ENCODE peak calls at places on chromosomes 3 and 15, in seven cellular contexts. One of them, this sample, is unnamed.

GRCh38 chr3:71512000-71512399 is 71.5 kb downstream of the FOXP1 start:
- DNase-seq in epithelial cell of proximal tubule: no peak
- DNase-seq in B cell: peak
- DNase-seq in GM12864: no peak
- DNase-seq in activated CD8-positive, alpha-beta T cell treated with anti-CD3 and anti-CD28 coated beads for 36 hours: peak
- DNase-seq in cardiac fibroblast: no peak
- DNase-seq in psoas muscle: no peak
- DNase-seq in this sample: peak

GRCh38 chr15:94780108-94780507 is 548.7 kb downstream of the MCTP2 start:
- DNase-seq in cardiac fibroblast: no peak
- DNase-seq in epithelial cell of proximal tubule: no peak
- DNase-seq in psoas muscle: no peak
- DNase-seq in B cell: no peak
- DNase-seq in activated CD8-positive, alpha-beta T cell treated with anti-CD3 and anti-CD28 coated beads for 36 hours: no peak
- DNase-seq in GM12864: no peak
- DNase-seq in this sample: no peak

GRCh38 chr3:100647673-100648072 is 38.3 kb downstream of the ADGRG7 start:
- DNase-seq in activated CD8-positive, alpha-beta T cell treated with anti-CD3 and anti-CD28 coated beads for 36 hours: no peak
- DNase-seq in B cell: no peak
- DNase-seq in epithelial cell of proximal tubule: no peak
- DNase-seq in GM12864: no peak
- DNase-seq in psoas muscle: no peak
- DNase-seq in cardiac fibroblast: no peak
- DNase-seq in this sample: no peak

GRCh38 chr3:189304465-189305341 is 132.9 kb downstream of the TPRG1 start:
- DNase-seq in activated CD8-positive, alpha-beta T cell treated with anti-CD3 and anti-CD28 coated beads for 36 hours: no peak
- DNase-seq in B cell: no peak
- DNase-seq in GM12864: no peak
- DNase-seq in psoas muscle: no peak
- DNase-seq in cardiac fibroblast: peak
- DNase-seq in epithelial cell of proximal tubule: no peak
- DNase-seq in this sample: peak

GRCh38 chr3:32510075-32510724 is 7.5 kb upstream of the CMTM6 start:
- DNase-seq in activated CD8-positive, alpha-beta T cell treated with anti-CD3 and anti-CD28 coated beads for 36 hours: peak
- DNase-seq in epithelial cell of proximal tubule: no peak
- DNase-seq in cardiac fibroblast: peak
- DNase-seq in psoas muscle: peak
- DNase-seq in B cell: peak
- DNase-seq in GM12864: peak
- DNase-seq in this sample: peak

GRCh38 chr15:99961011-99961441 is 227.8 kb upstream of the LYSMD4 start:
- DNase-seq in B cell: no peak
- DNase-seq in GM12864: no peak
- DNase-seq in epithelial cell of proximal tubule: no peak
- DNase-seq in activated CD8-positive, alpha-beta T cell treated with anti-CD3 and anti-CD28 coated beads for 36 hours: peak
- DNase-seq in psoas muscle: no peak
- DNase-seq in cardiac fibroblast: peak
- DNase-seq in this sample: no peak

GRCh38 chr3:4261411-4261810 is 41.8 kb upstream of the SETMAR start:
- DNase-seq in cardiac fibroblast: no peak
- DNase-seq in psoas muscle: no peak
- DNase-seq in epithelial cell of proximal tubule: no peak
- DNase-seq in activated CD8-positive, alpha-beta T cell treated with anti-CD3 and anti-CD28 coated beads for 36 hours: no peak
- DNase-seq in GM12864: no peak
- DNase-seq in B cell: no peak
- DNase-seq in this sample: no peak

GRCh38 chr15:36757189-36757814 is 177.9 kb downstream of the CDIN1 start:
- DNase-seq in activated CD8-positive, alpha-beta T cell treated with anti-CD3 and anti-CD28 coated beads for 36 hours: no peak
- DNase-seq in cardiac fibroblast: peak
- DNase-seq in psoas muscle: no peak
- DNase-seq in GM12864: no peak
- DNase-seq in B cell: no peak
- DNase-seq in epithelial cell of proximal tubule: no peak
- DNase-seq in this sample: no peak

GRCh38 chr15:78761891-78762385 is 49.3 kb downstream of the ADAMTS7 start:
- DNase-seq in psoas muscle: peak
- DNase-seq in GM12864: no peak
- DNase-seq in epithelial cell of proximal tubule: no peak
- DNase-seq in cardiac fibroblast: no peak
- DNase-seq in activated CD8-positive, alpha-beta T cell treated with anti-CD3 and anti-CD28 coated beads for 36 hours: peak
- DNase-seq in B cell: no peak
- DNase-seq in this sample: peak

GRCh38 chr3:177357352-177358084 is 160.2 kb upstream of the TBL1XR1 start:
- DNase-seq in psoas muscle: no peak
- DNase-seq in B cell: peak
- DNase-seq in GM12864: no peak
- DNase-seq in epithelial cell of proximal tubule: peak
- DNase-seq in cardiac fibroblast: peak
- DNase-seq in activated CD8-positive, alpha-beta T cell treated with anti-CD3 and anti-CD28 coated beads for 36 hours: peak
- DNase-seq in this sample: peak

GRCh38 chr3:193029800-193030199 is 112.1 kb upstream of the MB21D2 start:
- DNase-seq in cardiac fibroblast: no peak
- DNase-seq in psoas muscle: no peak
- DNase-seq in epithelial cell of proximal tubule: no peak
- DNase-seq in GM12864: no peak
- DNase-seq in B cell: no peak
- DNase-seq in activated CD8-positive, alpha-beta T cell treated with anti-CD3 and anti-CD28 coated beads for 36 hours: no peak
- DNase-seq in this sample: no peak

GRCh38 chr3:152497457-152497856 is 228.7 kb downstream of the MBNL1 start:
- DNase-seq in activated CD8-positive, alpha-beta T cell treated with anti-CD3 and anti-CD28 coated beads for 36 hours: no peak
- DNase-seq in GM12864: no peak
- DNase-seq in psoas muscle: no peak
- DNase-seq in cardiac fibroblast: peak
- DNase-seq in epithelial cell of proximal tubule: no peak
- DNase-seq in B cell: no peak
- DNase-seq in this sample: no peak

GRCh38 chr15:63899193-63899592 is 65.4 kb upstream of the HERC1 start:
- DNase-seq in cardiac fibroblast: no peak
- DNase-seq in GM12864: no peak
- DNase-seq in activated CD8-positive, alpha-beta T cell treated with anti-CD3 and anti-CD28 coated beads for 36 hours: no peak
- DNase-seq in epithelial cell of proximal tubule: no peak
- DNase-seq in psoas muscle: no peak
- DNase-seq in B cell: no peak
- DNase-seq in this sample: no peak

GRCh38 chr3:50211930-50212329 is 6.9 kb downstream of the SLC38A3 start:
- DNase-seq in B cell: no peak
- DNase-seq in psoas muscle: no peak
- DNase-seq in epithelial cell of proximal tubule: no peak
- DNase-seq in activated CD8-positive, alpha-beta T cell treated with anti-CD3 and anti-CD28 coated beads for 36 hours: peak
- DNase-seq in GM12864: no peak
- DNase-seq in cardiac fibroblast: no peak
- DNase-seq in this sample: no peak

GRCh38 chr3:15405448-15406050 is 21.8 kb downstream of the METTL6 start:
- DNase-seq in activated CD8-positive, alpha-beta T cell treated with anti-CD3 and anti-CD28 coated beads for 36 hours: peak
- DNase-seq in B cell: peak
- DNase-seq in cardiac fibroblast: peak
- DNase-seq in GM12864: peak
- DNase-seq in psoas muscle: no peak
- DNase-seq in epithelial cell of proximal tubule: no peak
- DNase-seq in this sample: peak

GRCh38 chr15:69727257-69727924 is 274.8 kb downstream of the RPLP1 start:
- DNase-seq in psoas muscle: no peak
- DNase-seq in B cell: no peak
- DNase-seq in GM12864: no peak
- DNase-seq in cardiac fibroblast: no peak
- DNase-seq in epithelial cell of proximal tubule: no peak
- DNase-seq in activated CD8-positive, alpha-beta T cell treated with anti-CD3 and anti-CD28 coated beads for 36 hours: no peak
- DNase-seq in this sample: no peak

GRCh38 chr3:51937014-51937413 is 4.7 kb downstream of the RRP9 start:
- DNase-seq in psoas muscle: no peak
- DNase-seq in epithelial cell of proximal tubule: no peak
- DNase-seq in B cell: no peak
- DNase-seq in activated CD8-positive, alpha-beta T cell treated with anti-CD3 and anti-CD28 coated beads for 36 hours: no peak
- DNase-seq in cardiac fibroblast: no peak
- DNase-seq in GM12864: no peak
- DNase-seq in this sample: no peak

DNA sequence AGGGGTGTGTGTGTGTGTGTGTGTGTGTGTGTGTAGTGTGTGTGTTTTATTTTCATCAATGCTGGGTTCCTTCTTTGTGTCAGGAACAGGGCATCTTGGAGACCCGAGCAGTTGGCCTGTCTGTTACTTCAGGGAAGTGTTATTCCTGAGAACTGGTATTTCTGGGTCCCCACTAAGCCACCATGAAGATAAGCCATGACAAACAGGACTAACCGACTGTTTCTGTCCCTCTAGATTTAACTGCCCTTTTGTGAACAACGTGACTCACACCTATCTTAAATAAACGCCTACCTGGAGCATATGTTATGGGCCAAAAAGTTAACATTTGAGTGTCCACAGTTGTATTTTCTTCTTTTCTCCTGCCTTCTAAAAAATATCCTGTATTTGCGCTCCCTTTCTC is 19.5 kb downstream of the SIDT1 start:
- DNase-seq in psoas muscle: no peak
- DNase-seq in cardiac fibroblast: no peak
- DNase-seq in B cell: no peak
- DNase-seq in activated CD8-positive, alpha-beta T cell treated with anti-CD3 and anti-CD28 coated beads for 36 hours: no peak
- DNase-seq in epithelial cell of proximal tubule: no peak
- DNase-seq in GM12864: no peak
- DNase-seq in this sample: no peak
- TF ChIP-seq CTCF in psoas muscle: no peak
- TF ChIP-seq CTCF in cardiac fibroblast: no peak
- TF ChIP-seq CTCF in B cell: no peak
- TF ChIP-seq CTCF in activated CD8-positive, alpha-beta T cell treated with anti-CD3 and anti-CD28 coated beads for 36 hours: no peak
- TF ChIP-seq CTCF in epithelial cell of proximal tubule: no peak
- TF ChIP-seq CTCF in GM12864: no peak
- TF ChIP-seq CTCF in this sample: no peak

DNA sequence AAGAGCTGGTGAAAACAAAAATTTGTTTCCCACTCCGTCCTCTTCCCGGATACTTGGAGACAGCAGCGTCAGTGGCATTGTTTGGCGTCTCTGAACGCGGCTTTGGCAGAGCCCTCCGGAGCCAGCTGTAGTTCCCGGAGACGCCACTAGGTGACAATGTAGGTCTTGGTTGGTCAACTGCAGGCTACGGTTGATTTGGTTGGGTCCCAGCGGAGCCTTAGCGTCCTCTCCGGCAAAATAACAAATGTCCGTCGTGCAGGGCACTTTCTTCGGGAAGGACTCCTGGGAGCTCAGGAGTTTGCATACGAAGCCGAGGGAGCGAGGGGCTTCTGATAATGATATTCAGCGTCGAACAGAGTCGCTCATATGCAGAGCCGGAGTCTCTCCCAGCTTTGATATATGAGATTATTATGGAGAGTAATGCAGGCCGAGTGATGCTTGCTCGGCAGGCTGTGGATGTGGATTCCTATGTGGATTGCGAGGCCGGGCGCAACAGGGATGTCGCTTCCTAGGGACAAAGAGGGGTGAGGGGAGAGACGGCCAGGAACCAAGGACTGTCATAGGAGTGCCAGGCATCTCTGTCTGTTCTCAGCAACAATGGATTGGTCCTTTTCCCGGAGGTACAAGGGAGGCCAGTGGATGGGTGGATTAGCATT is 74.8 kb downstream of the IL20RB start:
- DNase-seq in GM12864: peak
- DNase-seq in epithelial cell of proximal tubule: peak
- DNase-seq in activated CD8-positive, alpha-beta T cell treated with anti-CD3 and anti-CD28 coated beads for 36 hours: peak
- DNase-seq in B cell: peak
- DNase-seq in psoas muscle: peak
- DNase-seq in cardiac fibroblast: peak
- DNase-seq in this sample: peak
- TF ChIP-seq CTCF in GM12864: peak
- TF ChIP-seq CTCF in epithelial cell of proximal tubule: peak
- TF ChIP-seq CTCF in activated CD8-positive, alpha-beta T cell treated with anti-CD3 and anti-CD28 coated beads for 36 hours: peak
- TF ChIP-seq CTCF in B cell: peak
- TF ChIP-seq CTCF in psoas muscle: peak
- TF ChIP-seq CTCF in cardiac fibroblast: peak
- TF ChIP-seq CTCF in this sample: peak

GRCh38 chr3:125525153-125525552 is 5.2 kb upstream of the SNX4 start:
- DNase-seq in psoas muscle: no peak
- DNase-seq in cardiac fibroblast: no peak
- DNase-seq in B cell: no peak
- DNase-seq in GM12864: no peak
- DNase-seq in activated CD8-positive, alpha-beta T cell treated with anti-CD3 and anti-CD28 coated beads for 36 hours: no peak
- DNase-seq in epithelial cell of proximal tubule: no peak
- DNase-seq in this sample: peak

GRCh38 chr3:125515421-125515820 is 4.6 kb downstream of the SNX4 start:
- DNase-seq in GM12864: no peak
- DNase-seq in B cell: no peak
- DNase-seq in activated CD8-positive, alpha-beta T cell treated with anti-CD3 and anti-CD28 coated beads for 36 hours: no peak
- DNase-seq in psoas muscle: no peak
- DNase-seq in epithelial cell of proximal tubule: no peak
- DNase-seq in cardiac fibroblast: no peak
- DNase-seq in this sample: no peak

DNA sequence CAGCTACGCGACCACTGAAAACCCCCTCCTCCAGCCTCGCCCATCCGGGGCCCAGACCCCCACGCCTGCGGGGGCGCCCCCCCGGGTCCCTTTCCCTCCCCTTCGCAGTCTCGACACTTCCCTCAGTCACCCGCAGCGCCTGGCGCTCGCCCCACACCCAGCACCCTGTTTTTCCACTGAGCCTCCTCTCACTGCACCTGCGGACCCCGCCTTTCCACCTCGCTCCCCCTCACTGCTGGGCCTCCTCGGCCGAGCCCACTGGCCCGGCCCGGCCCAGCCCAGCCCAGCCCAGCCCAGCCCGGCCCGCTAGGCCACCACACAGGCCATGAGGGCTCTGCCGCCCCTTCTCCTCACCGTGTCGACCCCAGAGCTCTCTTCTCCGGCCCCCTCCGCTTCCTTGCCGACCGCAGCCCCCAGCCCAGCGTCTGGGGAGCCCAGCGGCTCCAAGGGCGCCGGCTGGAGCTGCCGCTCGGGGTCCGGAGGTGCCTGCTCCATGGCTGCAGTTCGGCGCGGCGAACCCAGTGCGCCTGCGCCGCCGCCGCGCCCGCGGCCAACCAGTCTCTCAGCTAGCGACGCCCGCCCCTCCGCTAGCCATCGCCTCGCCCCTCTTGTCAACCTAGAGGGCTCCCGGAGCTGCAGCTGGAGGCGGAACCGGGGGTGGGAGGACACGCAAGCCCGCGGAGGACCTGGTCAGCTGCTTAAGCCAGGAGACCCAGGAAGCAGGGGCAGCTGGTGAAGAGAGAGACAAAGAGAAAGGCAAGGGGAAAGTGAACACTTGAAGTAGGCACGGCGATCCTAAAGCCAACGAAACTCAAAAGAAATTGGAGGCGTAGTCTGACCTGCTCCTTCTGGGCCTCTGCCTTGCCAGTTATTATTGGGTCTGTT is at the start of gene SNX4:
- DNase-seq in psoas muscle: peak
- DNase-seq in activated CD8-positive, alpha-beta T cell treated with anti-CD3 and anti-CD28 coated beads for 36 hours: peak
- DNase-seq in B cell: peak
- DNase-seq in epithelial cell of proximal tubule: peak
- DNase-seq in GM12864: peak
- DNase-seq in cardiac fibroblast: peak
- DNase-seq in this sample: peak
- TF ChIP-seq CTCF in psoas muscle: no peak
- TF ChIP-seq CTCF in activated CD8-positive, alpha-beta T cell treated with anti-CD3 and anti-CD28 coated beads for 36 hours: no peak
- TF ChIP-seq CTCF in B cell: no peak
- TF ChIP-seq CTCF in epithelial cell of proximal tubule: no peak
- TF ChIP-seq CTCF in GM12864: peak
- TF ChIP-seq CTCF in cardiac fibroblast: no peak
- TF ChIP-seq CTCF in this sample: no peak

DNA sequence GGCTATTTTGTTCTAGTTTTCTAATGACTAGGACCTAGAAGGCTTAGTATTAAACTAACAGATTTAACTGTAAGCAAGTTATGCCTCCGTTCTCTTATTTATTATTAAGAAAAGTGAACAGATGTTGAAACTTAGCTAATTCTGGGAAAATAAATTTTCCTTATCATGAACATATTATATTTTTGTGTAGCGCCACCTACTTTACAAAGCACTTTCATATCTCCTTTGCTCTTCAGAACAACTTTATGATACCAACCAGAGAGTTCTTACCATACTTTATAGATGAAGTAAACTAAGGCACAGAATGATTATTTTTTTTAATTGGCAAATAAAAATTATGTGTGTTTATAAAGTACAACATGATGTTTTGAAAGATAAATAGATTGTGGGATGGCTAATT is 59.4 kb downstream of the NME9 start:
- DNase-seq in B cell: no peak
- DNase-seq in cardiac fibroblast: no peak
- DNase-seq in GM12864: no peak
- DNase-seq in activated CD8-positive, alpha-beta T cell treated with anti-CD3 and anti-CD28 coated beads for 36 hours: no peak
- DNase-seq in psoas muscle: no peak
- DNase-seq in epithelial cell of proximal tubule: no peak
- DNase-seq in this sample: no peak
- TF ChIP-seq CTCF in B cell: no peak
- TF ChIP-seq CTCF in cardiac fibroblast: no peak
- TF ChIP-seq CTCF in GM12864: no peak
- TF ChIP-seq CTCF in activated CD8-positive, alpha-beta T cell treated with anti-CD3 and anti-CD28 coated beads for 36 hours: no peak
- TF ChIP-seq CTCF in psoas muscle: no peak
- TF ChIP-seq CTCF in epithelial cell of proximal tubule: no peak
- TF ChIP-seq CTCF in this sample: no peak